ENCODE peak calls at places on chromosomes 4 and X, in nine cellular contexts. T, P, Z, H, N, J, Y, C and O are unnamed samples.

GRCh38 chr4:1683371-1683902 is 676 bp downstream of the FAM53A start:
- DNase-seq in T (peak; percentile 30), P (no peak), Z (no peak), H (peak; percentile 27), N (no peak), J (peak; percentile 25), Y (peak; percentile 55), C (peak; percentile 57), O (no peak)

GRCh38 chrX:108541286-108541685 is 101.6 kb downstream of the COL4A5 start:
- DNase-seq in T (no peak), P (no peak), Z (no peak), H (no peak), N (no peak), J (no peak), Y (no peak), C (no peak), O (no peak)

GRCh38 chrX:56765816-56766553 is 36.9 kb downstream of the NBDY start:
- DNase-seq in T (no peak), P (no peak), Z (no peak), H (peak; percentile 10), N (no peak), J (no peak), Y (no peak), C (no peak), O (no peak)

GRCh38 chrX:150984164-150984824 is 1.2 kb downstream of the HMGB3 start:
- DNase-seq in T (no peak), P (no peak), Z (no peak), H (no peak), N (no peak), J (no peak), Y (no peak), C (no peak), O (no peak)

GRCh38 chr4:26151615-26152014 is 169.2 kb upstream of the RBPJ start:
- DNase-seq in T (no peak), P (no peak), Z (peak; percentile 44), H (no peak), N (no peak), J (no peak), Y (no peak), C (no peak), O (no peak)

GRCh38 chrX:6383488-6383887 is 151.4 kb downstream of the VCX3A start:
- DNase-seq in T (no peak), P (no peak), Z (no peak), H (no peak), N (no peak), J (no peak), Y (peak; percentile 94), C (no peak), O (no peak)

GRCh38 chr4:156738756-156739155 is 232.8 kb downstream of the PDGFC start:
- DNase-seq in T (no peak), P (no peak), Z (no peak), H (no peak), N (no peak), J (no peak), Y (no peak), C (no peak), O (no peak)

GRCh38 chr4:73730854-73731253 is 9.5 kb upstream of the CXCL8 start:
- DNase-seq in T (no peak), P (no peak), Z (no peak), H (no peak), N (no peak), J (no peak), Y (no peak), C (no peak), O (no peak)

GRCh38 chr4:87465739-87466366 is 43.5 kb downstream of the NUDT9 start:
- DNase-seq in T (peak; percentile 20), P (peak; percentile 6), Z (no peak), H (no peak), N (no peak), J (no peak), Y (peak; percentile 52), C (no peak), O (no peak)

GRCh38 chrX:45527834-45528233 is 327.2 kb upstream of the DIPK2B start:
- DNase-seq in T (no peak), P (no peak), Z (no peak), H (no peak), N (no peak), J (no peak), Y (no peak), C (no peak), O (no peak)

GRCh38 chrX:72121381-72121780 is 10.3 kb downstream of the RTL5 start:
- DNase-seq in T (no peak), P (no peak), Z (peak; percentile 60), H (peak; percentile 32), N (peak; percentile 6), J (no peak), Y (no peak), C (peak; percentile 65), O (no peak)

GRCh38 chrX:41921492-41922124 is 1.7 kb downstream of the CASK start:
- DNase-seq in T (peak; percentile 19), P (no peak), Z (no peak), H (no peak), N (no peak), J (no peak), Y (peak; percentile 13), C (no peak), O (no peak)

GRCh38 chr4:176277162-176277904 is 8.3 kb upstream of the ASB5 start:
- DNase-seq in T (peak; percentile 75), P (peak; percentile 55), Z (peak; percentile 37), H (peak; percentile 34), N (no peak), J (no peak), Y (peak; percentile 78), C (peak; percentile 46), O (no peak)

GRCh38 chr4:184951668-184952160 is 66.6 kb upstream of the HELT start:
- DNase-seq in T (no peak), P (no peak), Z (no peak), H (no peak), N (no peak), J (no peak), Y (no peak), C (no peak), O (no peak)

GRCh38 chr4:38160487-38161207 is 200.4 kb downstream of the PTTG2 start:
- DNase-seq in T (peak; percentile 90), P (peak; percentile 60), Z (no peak), H (peak; percentile 59), N (no peak), J (no peak), Y (peak; percentile 88), C (no peak), O (no peak)
- H3K27ac ChIP-seq in T (peak overlapping the region; percentile 96), P (peak overlapping the region; percentile 83), Z (peak overlapping the region; percentile 37), H (peak overlapping the region; percentile 79), N (peak overlapping the region; percentile 83), J (no peak overlapping the region), Y (no peak overlapping the region), C (peak overlapping the region; percentile 61), O (no peak overlapping the region)

DNA sequence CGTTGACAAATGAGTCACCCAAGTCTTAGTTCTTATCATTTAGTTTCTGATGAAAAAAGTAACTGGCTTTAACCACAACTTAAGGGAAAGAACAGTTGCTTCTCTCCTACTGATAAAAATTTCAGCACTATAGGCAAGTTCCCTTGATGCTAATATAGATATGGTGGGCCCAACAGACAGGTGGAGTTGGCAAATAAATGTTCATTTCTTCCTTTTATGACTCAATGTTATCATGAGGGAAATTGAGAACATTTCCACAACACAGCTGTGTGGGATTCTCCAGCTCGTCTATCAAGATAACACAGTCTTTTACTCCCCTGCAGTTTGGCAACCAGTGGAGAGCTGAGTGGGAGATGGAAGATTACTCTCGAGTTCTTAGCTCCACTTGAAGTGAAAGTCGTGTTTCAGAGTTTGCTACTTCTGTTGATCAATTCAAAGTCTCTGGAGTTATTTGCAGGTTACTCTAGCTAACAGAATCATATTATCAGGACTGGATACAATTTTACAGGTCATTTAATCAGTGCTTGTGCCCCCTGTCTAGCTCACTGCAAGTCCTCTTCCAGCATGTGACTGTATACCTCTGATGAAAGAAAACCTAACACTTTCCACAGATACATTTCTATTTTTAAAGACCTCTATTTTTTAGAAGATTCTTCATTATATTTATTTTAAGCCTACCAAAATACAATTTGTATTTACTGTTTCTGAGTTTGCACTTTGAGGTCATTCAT is 270.6 kb upstream of the GK2 start:
- DNase-seq in T (no peak), P (no peak), Z (no peak), H (no peak), N (no peak), J (no peak), Y (peak; percentile 11), C (no peak), O (no peak)
- H3K27ac ChIP-seq in T (no peak overlapping the region), P (no peak overlapping the region), Z (peak overlapping the region; percentile 1), H (no peak overlapping the region), N (no peak overlapping the region), J (no peak overlapping the region), Y (no peak overlapping the region), C (no peak overlapping the region), O (no peak overlapping the region)

DNA sequence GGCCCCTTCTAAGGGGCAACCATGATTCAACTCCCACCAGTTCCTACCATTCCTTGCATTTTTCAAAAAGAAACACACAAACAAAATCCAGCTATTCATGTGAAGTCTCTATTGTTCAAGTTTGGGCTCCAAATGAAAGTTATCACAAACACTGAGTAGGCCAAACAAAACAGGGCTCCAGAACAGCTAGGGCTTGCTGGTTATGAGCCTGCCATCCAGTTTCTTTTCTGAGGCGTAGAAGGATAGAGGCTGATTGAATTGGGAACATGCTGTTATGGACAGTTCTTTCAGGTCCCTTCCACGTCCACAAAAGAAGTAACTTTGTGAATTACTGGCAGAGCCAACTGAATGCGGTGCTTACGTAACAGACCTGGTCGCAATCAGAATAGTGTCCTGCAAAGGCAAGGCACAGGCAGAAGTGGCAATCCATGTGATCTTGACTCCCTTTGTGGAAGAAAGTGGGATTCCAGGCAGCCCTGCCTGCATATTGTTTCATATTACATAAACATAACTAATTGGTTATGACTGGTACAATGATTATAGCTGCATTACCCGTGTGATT is 244.5 kb downstream of the SCFD2 start:
- DNase-seq in T (no peak), P (no peak), Z (no peak), H (no peak), N (no peak), J (no peak), Y (no peak), C (no peak), O (no peak)
- H3K27ac ChIP-seq in T (no peak overlapping the region), P (no peak overlapping the region), Z (peak overlapping the region; percentile 72), H (no peak overlapping the region), N (no peak overlapping the region), J (no peak overlapping the region), Y (no peak overlapping the region), C (no peak overlapping the region), O (no peak overlapping the region)

GRCh38 chr4:8210631-8211030 is 11.5 kb downstream of the SH3TC1 start:
- DNase-seq in T (no peak), P (no peak), Z (no peak), H (no peak), N (no peak), J (no peak), Y (no peak), C (no peak), O (no peak)

GRCh38 chr4:8208565-8208964 is 9.5 kb downstream of the SH3TC1 start:
- DNase-seq in T (no peak), P (no peak), Z (no peak), H (no peak), N (no peak), J (no peak), Y (no peak), C (no peak), O (no peak)

GRCh38 chr4:8211229-8211628 is 12.1 kb downstream of the SH3TC1 start:
- DNase-seq in T (no peak), P (no peak), Z (no peak), H (no peak), N (no peak), J (no peak), Y (peak; percentile 31), C (no peak), O (no peak)

GRCh38 chr4:8209997-8210396 is 10.9 kb downstream of the SH3TC1 start:
- DNase-seq in T (no peak), P (no peak), Z (no peak), H (no peak), N (no peak), J (no peak), Y (no peak), C (no peak), O (no peak)

GRCh38 chr4:8209176-8209874 is 10.2 kb downstream of the SH3TC1 start:
- DNase-seq in T (no peak), P (no peak), Z (no peak), H (no peak), N (no peak), J (no peak), Y (no peak), C (no peak), O (no peak)
- H3K27ac ChIP-seq in T (peak overlapping the region; percentile 34), P (no peak overlapping the region), Z (no peak overlapping the region), H (no peak overlapping the region), N (no peak overlapping the region), J (no peak overlapping the region), Y (no peak overlapping the region), C (no peak overlapping the region), O (no peak overlapping the region)